ENCODE peak calls at places on chromosomes 5 and 9, in four cellular contexts. Y is SK-N-SH, I is astrocyte of the cerebellum, H is colonic mucosa. V is an unnamed sample.

GRCh38 chr5:170572453-170572852 is 68.6 kb downstream of the KCNIP1 start:
- DNase-seq in H (no peak), Y (no peak), I (no peak), V (no peak)

GRCh38 chr5:133455681-133456080 is 156.7 kb downstream of the FSTL4 start:
- DNase-seq in H (no peak), I (no peak), Y (no peak), V (no peak)

GRCh38 chr9:107079589-107079988 is 203.5 kb upstream of the RAD23B start:
- DNase-seq in H (no peak), Y (no peak), I (no peak), V (no peak)

GRCh38 chr9:121750715-121751623 is 99.5 kb downstream of the DAB2IP start:
- DNase-seq in I (no peak), Y (peak; percentile 55), H (no peak), V (no peak)

GRCh38 chr5:123156577-123157296 is 67.7 kb downstream of the PRDM6 start:
- DNase-seq in H (no peak), Y (no peak), I (peak; percentile 91), V (peak; percentile 37)

GRCh38 chr9:104868687-104869404 is 59.1 kb downstream of the ABCA1 start:
- DNase-seq in H (peak; percentile 31), I (peak; percentile 69), Y (peak; percentile 37), V (no peak)

GRCh38 chr5:91219803-91220371 is 163.2 kb downstream of the ARRDC3 start:
- DNase-seq in I (peak; percentile 5), Y (peak; percentile 16), H (no peak), V (no peak)

GRCh38 chr5:120778491-120779293 is 314.6 kb downstream of the PRR16 start:
- DNase-seq in Y (no peak), H (no peak), I (peak; percentile 70), V (peak; percentile 19)

GRCh38 chr9:36127652-36128244 is 8.8 kb upstream of the GLIPR2 start:
- DNase-seq in I (no peak), H (no peak), Y (no peak), V (no peak)

GRCh38 chr5:169812786-169813185 is 167.5 kb downstream of the INSYN2B start:
- DNase-seq in I (no peak), H (no peak), Y (no peak), V (no peak)

GRCh38 chr5:14684757-14685156 is 20.2 kb downstream of the OTULIN start:
- DNase-seq in H (no peak), Y (no peak), I (no peak), V (no peak)

GRCh38 chr5:180116077-180116375 is 44.5 kb upstream of the RNF130 start:
- DNase-seq in H (no peak), Y (peak; percentile 37), I (no peak), V (no peak)

GRCh38 chr5:132543472-132544201 is at the start of gene IL5:
- DNase-seq in Y (no peak), H (no peak), I (no peak), V (no peak)

GRCh38 chr9:96236854-96237545 is 65.0 kb downstream of the HSD17B3 start:
- DNase-seq in I (no peak), H (no peak), Y (no peak), V (no peak)

GRCh38 chr5:95861858-95862561 is 39.5 kb upstream of the GLRX start:
- DNase-seq in H (no peak), I (peak; percentile 44), Y (no peak), V (no peak)

GRCh38 chr9:31248156-31248555 is 1136.3 kb upstream of the ACO1 start:
- DNase-seq in I (no peak), H (no peak), Y (no peak), V (no peak)

GRCh38 chr5:176827736-176828415 is 17.5 kb downstream of the UNC5A start:
- DNase-seq in H (no peak), I (no peak), Y (no peak), V (no peak)

GRCh38 chr5:132486318-132487094 is 4.1 kb downstream of the IRF1 start:
- DNase-seq in H (peak; percentile 11), Y (no peak), I (no peak), V (no peak)

GRCh38 chr5:142323480-142324376 is 1.1 kb downstream of the SPRY4 start:
- DNase-seq in H (peak; percentile 75), I (no peak), Y (peak; percentile 43), V (no peak)

GRCh38 chr9:98795970-98796363 is 388 bp downstream of the ANKS6 start:
- DNase-seq in H (peak; percentile 44), Y (no peak), I (no peak), V (no peak)

GRCh38 chr5:153896117-153896516 is 142.6 kb downstream of the FAM114A2 start:
- DNase-seq in Y (no peak), I (no peak), H (no peak), V (no peak)

GRCh38 chr5:39755452-39755851 is 330.7 kb upstream of the DAB2 start:
- DNase-seq in Y (no peak), H (no peak), I (no peak), V (no peak)

GRCh38 chr5:161312882-161313281 is 233.6 kb downstream of the GABRB2 start:
- DNase-seq in I (no peak), Y (no peak), H (no peak), V (no peak)

GRCh38 chr5:34524123-34524522 is 132.0 kb upstream of the RAI14 start:
- DNase-seq in H (no peak), Y (no peak), I (no peak), V (peak; percentile 34)

GRCh38 chr9:14180942-14181270 is 133.0 kb downstream of the NFIB start:
- DNase-seq in Y (no peak), I (no peak), H (no peak), V (no peak)
- H3K4me3 ChIP-seq in Y (no peak overlapping the region), I (no peak overlapping the region), H (peak overlapping the region; percentile 6), V (no peak overlapping the region)

DNA sequence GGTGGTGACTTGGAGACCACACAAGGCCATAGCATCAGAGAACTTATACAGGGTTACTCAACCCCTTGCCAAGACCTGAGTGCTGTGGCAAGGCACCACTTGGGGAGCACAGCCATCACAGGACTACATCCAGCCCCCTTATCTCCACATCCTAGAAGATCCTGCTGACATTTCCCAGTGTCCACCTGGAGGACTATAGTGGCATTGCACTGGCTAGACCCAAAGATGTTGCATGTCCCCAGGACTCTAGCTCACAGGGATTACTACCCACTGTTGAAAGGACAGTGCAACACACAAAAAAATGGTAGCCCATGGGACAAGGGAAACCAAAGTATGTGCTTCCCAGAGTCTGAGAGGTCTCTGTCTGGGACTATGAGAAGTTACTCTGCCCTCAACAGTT is 411.1 kb upstream of the NUDT12 start:
- DNase-seq in Y (no peak), H (no peak), I (no peak), V (no peak)
- TF ChIP-seq CTCF in Y (peak; percentile 26), H (no peak), I (peak; percentile 28), V (peak; percentile 7)

GRCh38 chr5:157944938-157945337 is 86.0 kb upstream of the CLINT1 start:
- DNase-seq in Y (no peak), I (no peak), H (no peak), V (no peak)
- H3K4me3 ChIP-seq in Y (no peak overlapping the region), I (no peak overlapping the region), H (no peak overlapping the region), V (no peak overlapping the region)

DNA sequence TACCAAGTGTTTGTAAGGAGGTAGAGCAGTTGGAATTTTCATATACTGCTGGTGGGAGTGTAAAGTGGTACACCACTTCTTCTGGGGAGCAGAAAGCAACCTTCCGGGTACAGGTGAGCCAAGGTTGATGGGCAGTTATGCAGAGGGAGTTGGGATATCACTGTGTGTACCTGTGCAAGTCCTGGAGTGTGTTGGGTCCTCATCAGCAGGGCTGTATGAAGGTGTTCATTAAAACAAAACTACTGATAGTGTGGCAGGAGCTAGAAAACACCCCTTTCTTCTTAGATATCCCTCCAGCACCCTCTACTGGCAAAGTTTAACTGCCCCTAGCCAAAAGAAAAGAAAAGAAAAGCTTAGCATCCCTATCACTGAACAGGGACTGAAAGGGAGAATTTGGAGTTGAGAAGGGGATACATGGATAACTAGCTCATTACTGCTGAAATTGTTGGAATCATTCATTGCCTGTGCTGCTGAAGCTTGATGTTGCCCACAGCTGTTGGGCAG is 10.7 kb downstream of the MARCHF6 start:
- DNase-seq in H (no peak), Y (no peak), I (no peak), V (no peak)
- TF ChIP-seq CTCF in H (no peak), Y (peak; percentile 31), I (no peak), V (no peak)

GRCh38 chr9:127154390-127155191 is 32.2 kb upstream of the ANGPTL2 start:
- DNase-seq in I (peak; percentile 82), H (peak; percentile 25), Y (no peak), V (no peak)
- H3K4me3 ChIP-seq in I (no peak overlapping the region), H (no peak overlapping the region), Y (no peak overlapping the region), V (no peak overlapping the region)

V was measured in AG04449.